ENCODE peak calls at places on chromosomes 11 and 22, in seven cellular contexts. A, Y, I, B, U, C and O are unnamed samples.
A peak's percentile ranks its signal among the peaks of the same experiment; 100 is the strongest.

GRCh38 chr11:40306938-40307548 is 1152.4 kb downstream of the LRRC4C start:
- DNase-seq in B (peak; percentile 63), U (no peak), C (no peak), Y (no peak), I (no peak), A (no peak), O (peak; percentile 38)

GRCh38 chr22:17777005-17777716 is 2.9 kb upstream of the BID start:
- DNase-seq in I (peak; percentile 55), A (no peak), B (no peak), C (peak; percentile 47), U (no peak), Y (no peak), O (no peak)

GRCh38 chr11:111688028-111688427 is 78.2 kb downstream of the PPP2R1B start:
- DNase-seq in B (no peak), A (no peak), Y (no peak), I (no peak), U (no peak), C (no peak), O (no peak)

GRCh38 chr11:19715373-19715772 is 2.7 kb downstream of the NAV2 start:
- DNase-seq in Y (no peak), A (no peak), U (no peak), B (peak; percentile 98), I (no peak), C (no peak), O (peak; percentile 63)

GRCh38 chr11:128796275-128796674 is 70.8 kb downstream of the KCNJ1 start:
- DNase-seq in A (no peak), U (no peak), B (peak; percentile 79), I (no peak), C (no peak), Y (no peak), O (no peak)

GRCh38 chr22:37240941-37241320 is 3.1 kb downstream of the RAC2 start:
- DNase-seq in U (no peak), B (no peak), A (no peak), I (no peak), Y (no peak), C (no peak), O (no peak)

GRCh38 chr22:40123387-40123786 is 54.3 kb upstream of the TNRC6B start:
- DNase-seq in B (no peak), Y (no peak), U (no peak), A (no peak), C (no peak), I (no peak), O (no peak)

GRCh38 chr11:115349427-115349826 is 154.8 kb downstream of the CADM1 start:
- DNase-seq in I (no peak), C (no peak), U (no peak), A (no peak), B (no peak), Y (no peak), O (peak; percentile 0)

GRCh38 chr11:61706452-61707400 is 26.5 kb downstream of the DAGLA start:
- DNase-seq in B (no peak), U (no peak), Y (no peak), C (no peak), A (no peak), I (no peak), O (no peak)

GRCh38 chr11:2377511-2378443 is 667 bp downstream of the CD81 start:
- DNase-seq in B (peak; percentile 33), C (peak; percentile 66), Y (no peak), I (peak; percentile 69), U (no peak), A (peak; percentile 76), O (peak; percentile 62)

GRCh38 chr11:73528420-73528819 is 69.5 kb downstream of the FAM168A start:
- DNase-seq in I (no peak), A (no peak), U (no peak), B (no peak), Y (no peak), C (no peak), O (no peak)

GRCh38 chr11:121059605-121060004 is 35.7 kb downstream of the TBCEL start:
- DNase-seq in U (no peak), B (no peak), I (no peak), A (no peak), Y (no peak), C (no peak), O (no peak)

GRCh38 chr11:10805741-10806140 is 3.0 kb downstream of the EIF4G2 start:
- DNase-seq in C (no peak), I (no peak), U (no peak), B (no peak), Y (no peak), A (no peak), O (no peak)

GRCh38 chr11:35917676-35918075 is 26.2 kb upstream of the LDLRAD3 start:
- DNase-seq in A (no peak), Y (no peak), I (no peak), U (no peak), C (no peak), B (no peak), O (no peak)

GRCh38 chr11:75162954-75163353 is 12.0 kb downstream of the SLCO2B1 start:
- DNase-seq in A (no peak), I (no peak), B (no peak), Y (no peak), C (no peak), U (no peak), O (no peak)

GRCh38 chr11:67657300-67657699 is 6.8 kb upstream of the ACY3 start:
- DNase-seq in A (no peak), C (no peak), Y (no peak), U (no peak), I (no peak), B (no peak), O (no peak)

GRCh38 chr11:73461844-73462435 is 85.7 kb downstream of the RELT start:
- DNase-seq in B (no peak), Y (no peak), C (no peak), U (no peak), A (no peak), I (no peak), O (no peak)

GRCh38 chr22:32862083-32862482 is 60.6 kb downstream of the TIMP3 start:
- DNase-seq in A (no peak), I (no peak), U (no peak), C (no peak), Y (no peak), B (no peak), O (no peak)

GRCh38 chr22:19723165-19723989 is at the start of gene GP1BB:
- DNase-seq in U (no peak), A (no peak), I (peak; percentile 68), C (no peak), Y (no peak), B (no peak), O (no peak)
- TF ChIP-seq POLR2A in U (no peak), A (no peak), I (no peak), C (no peak), Y (no peak), B (no peak), O (no peak)

GRCh38 chr11:69199583-69200295 is 44.0 kb downstream of the SMIM38 start:
- DNase-seq in B (no peak), C (no peak), I (no peak), A (no peak), Y (no peak), U (no peak), O (no peak)
- TF ChIP-seq POLR2A in B (no peak), C (no peak), I (no peak), A (no peak), Y (no peak), U (no peak), O (no peak)

GRCh38 chr11:34277166-34277565 is 80.6 kb downstream of the ABTB2 start:
- DNase-seq in I (no peak), U (no peak), A (no peak), Y (no peak), C (no peak), B (no peak), O (no peak)

GRCh38 chr11:34275486-34275885 is 82.3 kb downstream of the ABTB2 start:
- DNase-seq in Y (no peak), C (no peak), I (no peak), A (no peak), U (no peak), B (no peak), O (no peak)

GRCh38 chr11:34274712-34275398 is 83.0 kb downstream of the ABTB2 start:
- DNase-seq in Y (peak; percentile 95), A (peak; percentile 93), I (peak; percentile 87), C (peak; percentile 70), U (peak; percentile 92), B (peak; percentile 98), O (peak; percentile 87)

GRCh38 chr11:34278175-34278574 is 79.6 kb downstream of the ABTB2 start:
- DNase-seq in A (no peak), I (no peak), C (no peak), U (no peak), B (no peak), Y (no peak), O (no peak)

GRCh38 chr11:34276465-34276864 is 81.3 kb downstream of the ABTB2 start:
- DNase-seq in B (no peak), A (no peak), I (no peak), Y (no peak), U (no peak), C (no peak), O (no peak)
- TF ChIP-seq POLR2A in B (no peak), A (no peak), I (no peak), Y (no peak), U (no peak), C (no peak), O (no peak)

GRCh38 chr22:49373289-49373666 is 454.4 kb downstream of the BRD1 start:
- DNase-seq in B (no peak), U (no peak), A (no peak), C (no peak), Y (peak; percentile 65), I (no peak), O (no peak)

GRCh38 chr22:49373801-49374226 is 453.9 kb downstream of the BRD1 start:
- DNase-seq in U (no peak), Y (peak; percentile 56), A (no peak), B (no peak), C (no peak), I (peak; percentile 20), O (no peak)

GRCh38 chr22:49371325-49372110 is 456.2 kb downstream of the BRD1 start:
- DNase-seq in Y (peak; percentile 79), B (no peak), U (no peak), A (no peak), C (no peak), I (peak; percentile 17), O (no peak)

GRCh38 chr22:49372111-49372529 is 455.6 kb downstream of the BRD1 start:
- DNase-seq in U (no peak), C (no peak), Y (peak; percentile 73), B (no peak), I (peak; percentile 17), A (peak; percentile 0), O (no peak)

DNA sequence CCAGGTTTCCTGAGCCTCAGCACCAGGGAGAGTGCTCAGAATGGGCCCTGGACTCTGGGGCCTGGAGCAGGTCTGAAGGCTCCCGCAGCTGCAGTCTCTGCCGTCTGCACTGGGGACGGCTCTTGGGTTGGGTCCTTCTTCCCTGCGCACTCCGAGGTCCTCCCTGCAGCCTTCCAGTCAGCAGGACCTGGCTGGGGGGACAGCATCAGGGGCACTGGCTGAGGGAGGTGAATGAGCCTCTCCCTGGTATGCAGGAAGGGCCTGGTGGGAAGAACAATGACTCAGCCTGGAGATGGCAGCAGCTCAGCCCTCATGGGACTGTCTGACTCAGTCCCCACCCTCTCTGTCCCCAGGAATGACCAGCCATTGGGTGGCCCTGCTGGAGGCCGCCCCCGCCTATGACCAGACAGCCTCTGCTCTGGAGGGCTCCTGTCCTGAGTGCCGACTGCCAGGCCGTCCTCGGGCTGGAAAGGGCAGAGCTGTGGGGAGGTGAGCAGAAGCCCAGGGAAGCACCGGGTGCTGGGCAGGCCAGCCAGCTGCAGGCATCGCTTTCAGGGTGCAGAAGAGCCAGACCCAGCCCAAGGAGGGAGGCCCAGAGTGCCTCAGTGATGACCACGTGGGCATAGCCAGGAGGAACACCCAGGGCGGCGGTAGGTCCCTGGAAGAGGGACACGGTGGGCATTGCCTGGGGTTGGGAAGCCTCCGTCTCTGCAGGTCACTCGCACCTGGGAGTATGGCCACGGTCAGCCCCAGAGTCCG is 455.0 kb downstream of the BRD1 start:
- DNase-seq in Y (peak; percentile 58), B (no peak), A (no peak), C (no peak), I (peak; percentile 19), U (peak; percentile 83), O (peak; percentile 49)
- TF ChIP-seq POLR2A in Y (no peak), B (no peak), A (no peak), C (no peak), I (no peak), U (no peak), O (peak; percentile 54)